ENCODE peak calls at places on chromosomes 5 and 9, in eight cellular contexts. One of them, this sample, is unnamed.

GRCh38 chr5:146667633-146668032 is 151.6 kb upstream of the GPR151 start:
- DNase-seq in cardiac muscle cell: no peak
- DNase-seq in left kidney: peak; percentile 10
- DNase-seq in DMS79: peak; percentile 75
- DNase-seq in SK-MEL-5: no peak
- DNase-seq in memory B cell: no peak
- DNase-seq in mammary epithelial cell: peak; percentile 40
- DNase-seq in dermis blood vessel endothelial cell: no peak
- DNase-seq in this sample: no peak

GRCh38 chr5:152542741-152543140 is 137.7 kb upstream of the NMUR2 start:
- DNase-seq in cardiac muscle cell: peak; percentile 83
- DNase-seq in left kidney: peak; percentile 88
- DNase-seq in DMS79: no peak
- DNase-seq in SK-MEL-5: no peak
- DNase-seq in memory B cell: no peak
- DNase-seq in mammary epithelial cell: peak; percentile 47
- DNase-seq in dermis blood vessel endothelial cell: no peak
- DNase-seq in this sample: peak; percentile 13

GRCh38 chr9:29564564-29564963 is 1991.3 kb upstream of the C9orf72 start:
- DNase-seq in cardiac muscle cell: no peak
- DNase-seq in left kidney: peak; percentile 19
- DNase-seq in DMS79: no peak
- DNase-seq in SK-MEL-5: peak; percentile 51
- DNase-seq in memory B cell: no peak
- DNase-seq in mammary epithelial cell: peak; percentile 87
- DNase-seq in dermis blood vessel endothelial cell: no peak
- DNase-seq in this sample: peak; percentile 83

GRCh38 chr9:91211414-91211813 is 150.3 kb downstream of the AUH start:
- DNase-seq in cardiac muscle cell: no peak
- DNase-seq in left kidney: no peak
- DNase-seq in DMS79: no peak
- DNase-seq in SK-MEL-5: no peak
- DNase-seq in memory B cell: no peak
- DNase-seq in mammary epithelial cell: no peak
- DNase-seq in dermis blood vessel endothelial cell: no peak
- DNase-seq in this sample: no peak

GRCh38 chr9:35108946-35109575 is 6.1 kb upstream of the STOML2 start:
- DNase-seq in cardiac muscle cell: peak; percentile 26
- DNase-seq in left kidney: no peak
- DNase-seq in DMS79: no peak
- DNase-seq in SK-MEL-5: no peak
- DNase-seq in memory B cell: no peak
- DNase-seq in mammary epithelial cell: no peak
- DNase-seq in dermis blood vessel endothelial cell: no peak
- DNase-seq in this sample: no peak

GRCh38 chr5:62326302-62326701 is 20.3 kb downstream of the KIF2A start:
- DNase-seq in cardiac muscle cell: no peak
- DNase-seq in left kidney: no peak
- DNase-seq in DMS79: no peak
- DNase-seq in SK-MEL-5: no peak
- DNase-seq in memory B cell: no peak
- DNase-seq in mammary epithelial cell: no peak
- DNase-seq in dermis blood vessel endothelial cell: no peak
- DNase-seq in this sample: no peak

GRCh38 chr5:152595327-152595890 is 190.3 kb upstream of the NMUR2 start:
- DNase-seq in cardiac muscle cell: no peak
- DNase-seq in left kidney: no peak
- DNase-seq in DMS79: no peak
- DNase-seq in SK-MEL-5: no peak
- DNase-seq in memory B cell: no peak
- DNase-seq in mammary epithelial cell: no peak
- DNase-seq in dermis blood vessel endothelial cell: no peak
- DNase-seq in this sample: no peak

GRCh38 chr5:131998431-131999040 is 12.9 kb downstream of the ACSL6 start:
- DNase-seq in cardiac muscle cell: no peak
- DNase-seq in left kidney: no peak
- DNase-seq in DMS79: no peak
- DNase-seq in SK-MEL-5: no peak
- DNase-seq in memory B cell: no peak
- DNase-seq in mammary epithelial cell: no peak
- DNase-seq in dermis blood vessel endothelial cell: no peak
- DNase-seq in this sample: no peak